ENCODE peak calls at places on chromosomes 6 and 20, in five cellular contexts. R is bronchial epithelial cell, I is tibial artery, H is PC-9, Y is M059J. T is an unnamed sample.

GRCh38 chr6:109861946-109862345 is 116.2 kb upstream of the GPR6 start:
- DNase-seq in R (no peak), I (no peak), H (no peak), Y (no peak), T (no peak)

GRCh38 chr20:59720013-59720412 is 115.7 kb downstream of the PHACTR3 start:
- DNase-seq in R (no peak), I (no peak), H (no peak), Y (no peak), T (no peak)

GRCh38 chr6:49841424-49841823 is 24.9 kb downstream of the CRISP1 start:
- DNase-seq in R (peak; percentile 4), I (no peak), H (no peak), Y (no peak), T (peak; percentile 11)

GRCh38 chr6:88785478-88785877 is 177.9 kb downstream of the RNGTT start:
- DNase-seq in R (no peak), I (no peak), H (no peak), Y (peak; percentile 9), T (no peak)

GRCh38 chr6:108432792-108433191 is 127.9 kb upstream of the FOXO3 start:
- DNase-seq in R (no peak), I (no peak), H (no peak), Y (peak; percentile 65), T (no peak)

GRCh38 chr20:36865076-36865860 is 10.7 kb upstream of the TLDC2 start:
- DNase-seq in R (no peak), I (no peak), H (no peak), Y (no peak), T (no peak)

GRCh38 chr20:53981752-53982437 is 88.5 kb downstream of the BCAS1 start:
- DNase-seq in R (peak; percentile 77), I (no peak), H (no peak), Y (no peak), T (peak; percentile 54)

GRCh38 chr6:157521665-157522335 is 140.8 kb downstream of the ZDHHC14 start:
- DNase-seq in R (peak; percentile 23), I (no peak), H (no peak), Y (no peak), T (no peak)

GRCh38 chr20:38935967-38936407 is 9.8 kb downstream of the FAM83D start:
- DNase-seq in R (peak; percentile 78), I (no peak), H (no peak), Y (peak; percentile 38), T (peak; percentile 92)

GRCh38 chr6:939526-940252 is 246.8 kb upstream of the EXOC2 start:
- DNase-seq in R (no peak), I (no peak), H (no peak), Y (peak; percentile 18), T (no peak)

GRCh38 chr6:121302882-121303281 is 31.4 kb downstream of the TBC1D32 start:
- DNase-seq in R (no peak), I (no peak), H (no peak), Y (no peak), T (no peak)

GRCh38 chr20:1105599-1106194 is 12.7 kb upstream of the PSMF1 start:
- DNase-seq in R (no peak), I (no peak), H (no peak), Y (no peak), T (no peak)

GRCh38 chr6:153231048-153231635 is 100.1 kb upstream of the RGS17 start:
- DNase-seq in R (peak; percentile 48), I (no peak), H (no peak), Y (peak; percentile 29), T (peak; percentile 68)

GRCh38 chr6:44128020-44128917 is 915 bp downstream of the TMEM63B start:
- DNase-seq in R (peak; percentile 78), I (peak; percentile 28), H (peak; percentile 39), Y (peak; percentile 54), T (peak; percentile 80)

GRCh38 chr6:135075018-135075417 is 20.4 kb upstream of the HBS1L start:
- DNase-seq in R (no peak), I (no peak), H (no peak), Y (no peak), T (no peak)

GRCh38 chr6:126040826-126041225 is 54.5 kb downstream of the TRMT11 start:
- DNase-seq in R (peak; percentile 87), I (no peak), H (peak; percentile 42), Y (peak; percentile 90), T (peak; percentile 75)

GRCh38 chr6:101444717-101445116 is 51.2 kb downstream of the GRIK2 start:
- DNase-seq in R (no peak), I (no peak), H (no peak), Y (no peak), T (no peak)

GRCh38 chr6:148805767-148806166 is 58.9 kb downstream of the UST start:
- DNase-seq in R (no peak), I (no peak), H (no peak), Y (no peak), T (no peak)

GRCh38 chr6:16982827-16983226 is 119.0 kb upstream of the STMND1 start:
- DNase-seq in R (peak; percentile 31), I (no peak), H (no peak), Y (no peak), T (peak; percentile 44)

GRCh38 chr20:10077081-10077471 is 42.3 kb downstream of the ANKEF1 start:
- DNase-seq in R (no peak), I (no peak), H (no peak), Y (no peak), T (no peak)

GRCh38 chr20:50695144-50695872 is 4.0 kb upstream of the RIPOR3 start:
- DNase-seq in R (no peak), I (peak; percentile 65), H (no peak), Y (peak; percentile 21), T (no peak)

GRCh38 chr6:12485226-12485764 is 195.1 kb downstream of the EDN1 start:
- DNase-seq in R (peak; percentile 51), I (no peak), H (no peak), Y (peak; percentile 59), T (peak; percentile 63)

GRCh38 chr6:129340983-129341382 is 369.0 kb downstream of the ARHGAP18 start:
- DNase-seq in R (peak; percentile 87), I (peak; percentile 34), H (no peak), Y (peak; percentile 72), T (peak; percentile 73)

GRCh38 chr6:1412908-1413307 is 23.5 kb downstream of the FOXF2 start:
- DNase-seq in R (no peak), I (no peak), H (no peak), Y (no peak), T (no peak)

GRCh38 chr20:50285376-50286173 is 94.9 kb downstream of the CEBPB start:
- DNase-seq in R (no peak), I (peak; percentile 66), H (no peak), Y (peak; percentile 94), T (no peak)

GRCh38 chr6:22764521-22764920 is 195.2 kb downstream of the HDGFL1 start:
- DNase-seq in R (peak; percentile 42), I (no peak), H (no peak), Y (peak; percentile 73), T (peak; percentile 30)

GRCh38 chr6:121733216-121733615 is 297.8 kb downstream of the GJA1 start:
- DNase-seq in R (no peak), I (no peak), H (no peak), Y (peak; percentile 37), T (no peak)

GRCh38 chr20:61812771-61813485 is 252.8 kb downstream of the TAF4 start:
- DNase-seq in R (peak; percentile 52), I (no peak), H (no peak), Y (no peak), T (peak; percentile 34)

GRCh38 chr6:167708501-167709094 is 118.1 kb upstream of the AFDN start:
- DNase-seq in R (no peak), I (no peak), H (no peak), Y (no peak), T (no peak)

GRCh38 chr6:117600008-117600743 is 2.1 kb downstream of the GOPC start:
- DNase-seq in R (peak; percentile 12), I (no peak), H (no peak), Y (peak; percentile 27), T (peak; percentile 38)

GRCh38 chr6:166301611-166302529 is 6.3 kb downstream of the PRR18 start:
- DNase-seq in R (peak; percentile 71), I (no peak), H (no peak), Y (no peak), T (peak; percentile 53)

GRCh38 chr6:139381216-139381615 is 6.8 kb upstream of the CITED2 start:
- DNase-seq in R (no peak), I (no peak), H (no peak), Y (no peak), T (no peak)

GRCh38 chr6:37051138-37052026 is 45.9 kb downstream of the FGD2 start:
- DNase-seq in R (peak; percentile 44), I (peak; percentile 87), H (peak; percentile 82), Y (peak; percentile 75), T (peak; percentile 79)

GRCh38 chr20:61686081-61686936 is 379.4 kb downstream of the TAF4 start:
- DNase-seq in R (no peak), I (no peak), H (no peak), Y (no peak), T (no peak)

T was measured in epithelial cell of esophagus.